ENCODE peak calls at places on chromosome 18, in eight cellular contexts. B is body of pancreas, O is choroid plexus epithelial cell, H is omental fat pad, M is lung, S is PC-9, Y is psoas muscle, G is cardiac fibroblast. Q is an unnamed sample.

GRCh38 chr18:54140641-54141040 is 83.8 kb downstream of the MBD2 start:
- DNase-seq in G (peak), Y (no peak), M (no peak), O (peak), S (no peak), B (no peak), H (no peak), Q (peak)

GRCh38 chr18:58528011-58528367 is 100.9 kb downstream of the ALPK2 start:
- DNase-seq in B (no peak), O (peak), S (no peak), G (peak), H (no peak), M (no peak), Y (no peak), Q (peak)

GRCh38 chr18:63586966-63587365 is at the start of gene SERPINB13:
- DNase-seq in M (no peak), S (no peak), H (no peak), G (no peak), B (no peak), O (no peak), Y (no peak), Q (no peak)

GRCh38 chr18:49024408-49024807 is 73.6 kb upstream of the SMAD7 start:
- DNase-seq in H (no peak), M (no peak), B (no peak), G (no peak), S (no peak), O (no peak), Y (peak), Q (no peak)

GRCh38 chr18:64539852-64540251 is 391.0 kb upstream of the LINC00305 start:
- DNase-seq in B (no peak), G (no peak), S (no peak), H (no peak), O (no peak), M (no peak), Y (no peak), Q (no peak)

GRCh38 chr18:77100751-77101355 is 31.7 kb downstream of the MBP start:
- DNase-seq in O (no peak), S (peak), M (no peak), Y (peak), G (peak), B (no peak), H (no peak), Q (no peak)

GRCh38 chr18:34787931-34788532 is 77.9 kb downstream of the DTNA start:
- DNase-seq in G (peak), B (peak), M (peak), Y (no peak), H (no peak), S (no peak), O (peak), Q (peak)

GRCh38 chr18:27413495-27414401 is 228.6 kb upstream of the CHST9 start:
- DNase-seq in Y (no peak), G (peak), B (no peak), M (no peak), O (peak), H (no peak), S (peak), Q (no peak)

GRCh38 chr18:45059695-45060094 is 379.0 kb downstream of the SETBP1 start:
- DNase-seq in B (no peak), H (no peak), M (no peak), O (peak), G (peak), S (no peak), Y (no peak), Q (peak)

GRCh38 chr18:28063181-28063790 is 113.6 kb downstream of the CDH2 start:
- DNase-seq in M (no peak), B (no peak), O (peak), H (no peak), Y (no peak), G (peak), S (no peak), Q (peak)

GRCh38 chr18:50162486-50163304 is 32.3 kb downstream of the MYO5B start:
- DNase-seq in G (no peak), O (no peak), M (no peak), H (no peak), S (peak), B (no peak), Y (no peak), Q (no peak)

GRCh38 chr18:48975221-48975816 is 24.6 kb upstream of the SMAD7 start:
- DNase-seq in B (no peak), S (no peak), G (no peak), H (no peak), M (no peak), Y (no peak), O (no peak), Q (no peak)

GRCh38 chr18:49476664-49477411 is 10.2 kb downstream of the C18orf32 start:
- DNase-seq in O (peak), S (peak), M (peak), H (no peak), G (peak), Y (no peak), B (no peak), Q (peak)

DNA sequence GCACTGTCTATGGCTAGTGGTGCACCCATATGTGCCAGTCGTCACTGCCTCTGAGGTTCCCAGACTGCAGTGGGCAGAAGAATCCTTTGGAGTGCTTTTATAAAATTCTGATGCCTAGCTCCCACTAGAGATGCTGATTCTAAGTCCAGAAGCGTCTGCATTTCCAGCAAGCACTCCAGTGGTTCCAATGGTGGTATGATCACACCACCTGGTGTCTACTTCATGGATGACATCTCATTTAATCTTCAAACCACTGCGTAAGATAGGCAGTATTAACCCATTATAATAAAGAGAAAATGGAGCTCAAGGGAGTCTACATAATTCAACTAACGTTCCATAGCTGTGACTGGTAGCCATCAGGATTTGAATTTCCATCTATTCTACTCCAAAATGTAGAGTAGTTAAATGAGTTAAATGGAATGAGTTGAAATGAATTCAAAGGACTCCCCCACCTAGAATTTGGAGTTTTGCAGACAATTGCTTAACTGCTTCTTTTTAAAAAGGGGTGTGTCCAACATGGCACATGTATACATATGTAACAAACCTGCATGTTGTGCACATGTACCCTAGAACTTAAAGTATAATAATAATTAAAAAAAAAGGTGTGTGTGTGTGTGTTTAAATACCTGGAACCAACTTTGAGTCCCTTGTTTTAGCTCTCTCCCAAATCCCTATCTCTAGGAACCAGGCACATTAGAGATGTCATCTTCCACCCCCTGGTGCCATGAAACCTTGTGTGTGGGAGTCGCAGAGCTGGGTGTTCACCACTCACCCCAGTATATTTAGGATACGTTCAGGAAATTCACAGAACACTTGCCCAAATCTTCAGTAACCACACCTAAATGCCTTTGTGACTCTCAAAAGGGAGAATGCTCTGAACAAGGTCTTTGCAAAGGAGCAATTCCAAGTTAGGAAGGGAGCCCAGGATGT is 14.1 kb downstream of the LAMA3 start:
- DNase-seq in Y (no peak), G (peak), S (no peak), B (no peak), H (no peak), O (peak), M (no peak), Q (peak)
- TF ChIP-seq CTCF in Y (peak), G (peak), S (peak), B (peak), H (no peak), O (peak), M (peak), Q (peak)

GRCh38 chr18:25853716-25854465 is 236.5 kb downstream of the SS18 start:
- DNase-seq in G (peak), M (no peak), S (no peak), O (no peak), Y (no peak), H (no peak), B (no peak), Q (no peak)
- TF ChIP-seq CTCF in G (no peak), M (no peak), S (no peak), O (no peak), Y (no peak), H (no peak), B (no peak), Q (no peak)

GRCh38 chr18:37210781-37211180 is 354.8 kb downstream of the CELF4 start:
- DNase-seq in Y (no peak), S (no peak), M (no peak), H (no peak), O (no peak), B (no peak), G (no peak), Q (no peak)

GRCh38 chr18:37207343-37207742 is 358.3 kb downstream of the CELF4 start:
- DNase-seq in H (no peak), O (no peak), S (no peak), B (no peak), M (no peak), G (no peak), Y (no peak), Q (no peak)
- TF ChIP-seq CTCF in H (no peak), O (no peak), S (no peak), B (no peak), M (no peak), G (no peak), Y (no peak), Q (no peak)

GRCh38 chr18:7269903-7270302 is 39.0 kb downstream of the LRRC30 start:
- DNase-seq in S (no peak), M (no peak), Y (no peak), H (no peak), G (no peak), B (no peak), O (no peak), Q (no peak)

GRCh38 chr18:7273301-7273911 is 42.5 kb downstream of the LRRC30 start:
- DNase-seq in G (peak), Y (peak), M (peak), O (peak), B (peak), S (peak), H (peak), Q (peak)

DNA sequence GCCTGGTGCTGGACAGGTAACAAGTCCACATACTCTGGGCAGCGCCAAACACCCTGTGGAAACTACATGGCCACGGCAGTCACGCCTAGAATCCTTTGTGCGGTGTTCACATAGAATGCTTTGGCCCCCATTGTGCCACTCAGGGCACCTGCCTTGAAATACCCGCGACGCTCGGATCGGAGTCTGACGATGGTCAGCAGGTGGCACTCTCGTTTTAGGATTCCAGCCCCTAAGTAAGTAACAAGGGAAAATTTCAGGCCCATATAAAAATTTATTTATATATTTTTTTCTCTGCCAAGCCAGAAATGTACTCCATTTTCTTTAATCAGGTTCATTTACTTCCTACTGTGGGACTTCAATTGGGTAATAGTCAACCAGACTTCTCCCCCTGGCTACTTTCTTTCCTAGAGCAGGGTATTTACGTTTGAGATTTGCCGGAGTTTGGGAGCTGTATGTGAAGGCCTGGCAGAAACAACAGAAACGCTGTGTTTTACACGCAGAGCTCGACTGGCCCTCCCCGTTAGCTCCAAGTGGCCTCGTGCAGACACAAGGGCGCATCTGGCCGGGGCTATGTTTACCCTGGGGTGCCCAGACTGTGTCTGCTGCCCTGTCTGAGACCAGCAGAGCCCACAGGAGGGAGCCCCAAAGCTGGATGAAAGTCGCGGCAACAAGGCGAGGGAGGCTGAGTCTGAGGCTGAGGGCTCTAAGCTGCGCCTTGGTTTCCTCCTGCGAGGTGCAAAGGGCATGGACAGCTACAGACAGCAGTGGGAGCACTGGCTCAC is 41.6 kb downstream of the LRRC30 start:
- DNase-seq in Y (peak), M (peak), O (peak), H (no peak), G (peak), B (peak), S (peak), Q (peak)
- TF ChIP-seq CTCF in Y (peak), M (peak), O (peak), H (no peak), G (peak), B (peak), S (peak), Q (peak)

DNA sequence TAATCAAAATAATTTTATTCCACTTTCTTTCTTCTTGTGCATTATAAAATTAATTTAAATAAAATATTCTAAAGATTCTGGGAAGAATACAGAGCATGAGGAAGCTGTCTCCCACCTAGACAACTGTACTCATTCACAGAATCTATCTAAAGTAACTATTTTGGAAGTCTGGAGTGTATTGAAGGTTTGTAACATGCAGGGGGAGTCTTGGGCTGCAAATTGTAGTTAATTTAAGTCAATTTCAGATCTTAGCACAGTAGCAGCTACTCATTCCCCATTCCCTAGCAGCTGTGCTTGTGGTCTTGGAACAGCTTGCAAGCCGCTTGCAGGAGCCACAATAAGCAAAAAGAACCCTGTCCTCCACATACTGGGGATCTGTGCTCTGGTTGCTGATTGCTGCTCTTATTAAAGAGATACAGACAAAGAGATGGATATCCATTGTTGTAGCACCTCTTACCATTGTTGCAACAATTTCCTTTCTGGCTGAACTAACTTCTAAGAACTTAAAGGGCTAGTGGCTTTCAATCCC is 1775.3 kb upstream of the PIK3C3 start:
- DNase-seq in M (no peak), G (no peak), O (peak), H (no peak), S (no peak), B (no peak), Y (no peak), Q (peak)
- TF ChIP-seq CTCF in M (no peak), G (no peak), O (no peak), H (no peak), S (no peak), B (no peak), Y (no peak), Q (no peak)